ENCODE peak calls at places on chromosome 1, in four cellular contexts. H, V, Y and K are unnamed samples.

GRCh38 chr1:184494929-184495328 is 108.1 kb downstream of the C1orf21 start:
- DNase-seq in V (no peak), Y (no peak), H (no peak), K (no peak)

GRCh38 chr1:235939488-235939775 is 72.7 kb upstream of the LYST start:
- DNase-seq in H (no peak), Y (no peak), V (no peak), K (no peak)

GRCh38 chr1:154430903-154431302 is 25.8 kb downstream of the IL6R start:
- DNase-seq in V (peak; percentile 58), H (no peak), Y (no peak), K (peak; percentile 55)

GRCh38 chr1:156767879-156768608 is 709 bp downstream of the PRCC start:
- DNase-seq in Y (peak; percentile 10), V (peak; percentile 41), H (no peak), K (peak; percentile 45)

GRCh38 chr1:212482006-212482351 is 49.3 kb downstream of the NENF start:
- DNase-seq in V (no peak), Y (no peak), H (no peak), K (no peak)

GRCh38 chr1:184910596-184910995 is 63.7 kb downstream of the NIBAN1 start:
- DNase-seq in H (no peak), V (no peak), Y (no peak), K (no peak)

GRCh38 chr1:206736878-206737728 is 33.5 kb upstream of the IL19 start:
- DNase-seq in Y (no peak), H (no peak), V (no peak), K (no peak)

GRCh38 chr1:42146916-42147320 is 6.3 kb upstream of the GUCA2B start:
- DNase-seq in H (no peak), V (peak; percentile 89), Y (no peak), K (peak; percentile 89)